ENCODE peak calls at places on chromosomes 1 and 21, in nine cellular contexts. E is fibroblast of lung, L is endodermal cell, U is GM23248, O is MM.1S, B is PC-3, I is HCT116, V is K562, M is mammary epithelial cell. K is an unnamed sample.

GRCh38 chr1:6185635-6186382 is 5.7 kb upstream of the CHD5 start:
- DNase-seq in E (peak), L (peak), U (peak), O (no peak), B (peak), I (no peak), V (peak), M (no peak), K (no peak)

GRCh38 chr1:90434460-90434859 is 282.6 kb downstream of the BARHL2 start:
- DNase-seq in E (no peak), L (peak), U (no peak), O (no peak), B (peak), I (peak), V (no peak), M (no peak), K (no peak)

GRCh38 chr1:236908669-236909068 is 95.6 kb downstream of the MT1HL1 start:
- DNase-seq in E (no peak), L (no peak), U (no peak), O (no peak), B (no peak), I (no peak), V (no peak), M (no peak), K (no peak)

GRCh38 chr21:27035791-27036190 is 68.9 kb upstream of the ADAMTS5 start:
- DNase-seq in E (no peak), L (no peak), U (no peak), O (no peak), B (no peak), I (no peak), V (no peak), M (no peak), K (no peak)

GRCh38 chr1:19704247-19705113 is 39.8 kb downstream of the HTR6 start:
- DNase-seq in E (peak), L (peak), U (peak), O (peak), B (peak), I (peak), V (peak), M (peak), K (peak)

GRCh38 chr1:244436336-244437102 is 15.2 kb downstream of the ADSS2 start:
- DNase-seq in E (peak), L (no peak), U (peak), O (no peak), B (peak), I (no peak), V (no peak), M (peak), K (no peak)

GRCh38 chr21:44681861-44682579 is at the start of gene KRTAP12-1:
- DNase-seq in E (no peak), L (no peak), U (no peak), O (no peak), B (no peak), I (no peak), V (no peak), M (no peak), K (no peak)

GRCh38 chr1:152817309-152817708 is 5.5 kb downstream of the LCE1B start:
- DNase-seq in E (no peak), L (no peak), U (peak), O (no peak), B (peak), I (no peak), V (no peak), M (peak), K (no peak)

GRCh38 chr1:36307601-36308330 is 1.6 kb downstream of the SH3D21 start:
- DNase-seq in E (no peak), L (no peak), U (no peak), O (no peak), B (no peak), I (no peak), V (no peak), M (no peak), K (no peak)

GRCh38 chr1:53547321-53547720 is 88.1 kb downstream of the DMRTB1 start:
- DNase-seq in E (no peak), L (peak), U (no peak), O (no peak), B (no peak), I (no peak), V (no peak), M (no peak), K (no peak)

GRCh38 chr1:238677567-238677966 is 708.8 kb upstream of the CHRM3 start:
- DNase-seq in E (peak), L (no peak), U (peak), O (no peak), B (peak), I (no peak), V (no peak), M (peak), K (no peak)

GRCh38 chr1:238681021-238681420 is 705.3 kb upstream of the CHRM3 start:
- DNase-seq in E (peak), L (no peak), U (peak), O (no peak), B (peak), I (no peak), V (no peak), M (peak), K (no peak)

GRCh38 chr1:238681451-238681850 is 704.9 kb upstream of the CHRM3 start:
- DNase-seq in E (peak), L (no peak), U (no peak), O (no peak), B (peak), I (no peak), V (no peak), M (no peak), K (no peak)
- H3K4me3 ChIP-seq in E (no peak), L (no peak), U (no peak), O (no peak), B (no peak), I (no peak), V (no peak), M (no peak), K (no peak)

DNA sequence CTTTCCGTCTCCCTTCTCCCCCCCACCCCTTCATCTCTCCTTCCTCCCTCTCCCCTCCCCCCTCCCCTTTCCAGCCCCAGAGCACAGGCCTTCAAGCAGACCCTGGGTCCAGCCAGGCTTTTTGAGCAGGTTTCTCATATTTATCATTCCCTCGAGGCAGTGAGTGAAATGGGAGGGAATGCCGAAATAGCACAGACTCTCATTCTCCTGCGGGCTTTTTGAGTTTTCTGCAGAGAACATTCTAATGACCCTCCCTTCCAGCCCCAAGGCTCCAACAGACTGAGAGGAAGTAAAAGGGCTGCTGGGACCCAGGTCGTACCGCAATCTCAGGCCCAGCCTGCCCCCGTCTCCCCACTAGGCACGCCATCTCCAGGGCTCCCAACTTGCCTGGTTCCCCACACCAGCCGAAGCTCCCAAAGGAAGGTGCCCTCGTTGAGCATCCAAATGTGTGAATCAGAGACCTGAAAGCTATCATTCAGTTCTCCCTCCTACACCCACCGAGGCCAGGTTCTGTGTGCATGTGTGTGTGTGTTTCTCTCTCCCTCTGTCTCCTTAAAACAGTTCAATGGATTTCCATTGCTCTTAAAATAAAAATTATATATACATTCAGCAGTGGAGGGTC is 22.3 kb downstream of the ACTA1 start:
- DNase-seq in E (no peak), L (peak), U (no peak), O (no peak), B (no peak), I (no peak), V (no peak), M (no peak), K (no peak)
- H3K27ac ChIP-seq in E (no peak), L (peak), U (no peak), O (no peak), B (no peak), I (no peak), V (no peak), M (no peak), K (no peak)

DNA sequence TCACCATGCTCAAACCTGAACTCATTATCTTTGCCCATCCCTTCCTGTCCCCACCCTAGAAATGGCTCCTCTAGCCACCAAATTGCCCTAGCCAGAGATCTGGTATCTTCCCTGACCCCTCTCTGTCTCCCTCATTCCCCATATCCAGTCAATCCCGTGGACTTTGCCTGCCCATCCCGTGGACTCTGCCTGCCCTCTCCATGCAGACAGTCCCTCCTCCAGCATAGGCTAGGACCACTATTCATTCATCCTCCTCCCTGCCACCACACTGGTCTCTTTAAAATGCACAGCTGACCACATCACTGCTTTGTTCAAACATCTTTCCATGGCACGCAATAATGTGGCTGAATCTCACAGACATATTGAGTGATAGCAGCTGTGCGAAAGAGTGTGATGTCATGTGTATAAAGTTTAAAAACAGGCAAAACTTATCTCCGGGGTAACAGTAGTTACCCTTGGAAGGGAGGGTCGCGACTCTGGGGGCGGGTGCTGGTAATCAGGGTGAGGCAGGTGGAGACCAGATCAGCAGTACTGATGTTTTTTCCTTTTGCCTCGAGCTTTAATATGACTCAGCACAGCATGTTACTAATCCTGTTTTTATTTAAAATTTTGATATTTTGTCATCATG is 4.8 kb upstream of the SLC2A1 start:
- DNase-seq in E (peak), L (no peak), U (peak), O (no peak), B (peak), I (no peak), V (peak), M (peak), K (no peak)
- H3K9ac ChIP-seq in E (no peak), L (no peak), U (peak), O (no peak), B (peak), I (peak), V (peak), M (peak), K (no peak)

GRCh38 chr1:203307690-203308126 is 2.4 kb downstream of the BTG2 start:
- DNase-seq in E (no peak), L (peak), U (no peak), O (no peak), B (no peak), I (no peak), V (no peak), M (no peak), K (no peak)

GRCh38 chr1:203305809-203306088 is 430 bp downstream of the BTG2 start:
- DNase-seq in E (no peak), L (no peak), U (peak), O (peak), B (no peak), I (no peak), V (no peak), M (no peak), K (peak)

GRCh38 chr1:203308205-203309114 is 3.1 kb downstream of the BTG2 start:
- DNase-seq in E (no peak), L (no peak), U (no peak), O (no peak), B (no peak), I (no peak), V (no peak), M (no peak), K (no peak)

GRCh38 chr1:203306089-203306969 is 1.0 kb downstream of the BTG2 start:
- DNase-seq in E (peak), L (peak), U (peak), O (peak), B (peak), I (peak), V (peak), M (peak), K (peak)

GRCh38 chr1:203306970-203307541 is 1.7 kb downstream of the BTG2 start:
- DNase-seq in E (peak), L (peak), U (no peak), O (peak), B (no peak), I (no peak), V (no peak), M (peak), K (peak)
- H3K4me3 ChIP-seq in E (peak), L (peak), U (peak), O (peak), B (no peak), I (peak), V (no peak), M (peak), K (peak)

DNA sequence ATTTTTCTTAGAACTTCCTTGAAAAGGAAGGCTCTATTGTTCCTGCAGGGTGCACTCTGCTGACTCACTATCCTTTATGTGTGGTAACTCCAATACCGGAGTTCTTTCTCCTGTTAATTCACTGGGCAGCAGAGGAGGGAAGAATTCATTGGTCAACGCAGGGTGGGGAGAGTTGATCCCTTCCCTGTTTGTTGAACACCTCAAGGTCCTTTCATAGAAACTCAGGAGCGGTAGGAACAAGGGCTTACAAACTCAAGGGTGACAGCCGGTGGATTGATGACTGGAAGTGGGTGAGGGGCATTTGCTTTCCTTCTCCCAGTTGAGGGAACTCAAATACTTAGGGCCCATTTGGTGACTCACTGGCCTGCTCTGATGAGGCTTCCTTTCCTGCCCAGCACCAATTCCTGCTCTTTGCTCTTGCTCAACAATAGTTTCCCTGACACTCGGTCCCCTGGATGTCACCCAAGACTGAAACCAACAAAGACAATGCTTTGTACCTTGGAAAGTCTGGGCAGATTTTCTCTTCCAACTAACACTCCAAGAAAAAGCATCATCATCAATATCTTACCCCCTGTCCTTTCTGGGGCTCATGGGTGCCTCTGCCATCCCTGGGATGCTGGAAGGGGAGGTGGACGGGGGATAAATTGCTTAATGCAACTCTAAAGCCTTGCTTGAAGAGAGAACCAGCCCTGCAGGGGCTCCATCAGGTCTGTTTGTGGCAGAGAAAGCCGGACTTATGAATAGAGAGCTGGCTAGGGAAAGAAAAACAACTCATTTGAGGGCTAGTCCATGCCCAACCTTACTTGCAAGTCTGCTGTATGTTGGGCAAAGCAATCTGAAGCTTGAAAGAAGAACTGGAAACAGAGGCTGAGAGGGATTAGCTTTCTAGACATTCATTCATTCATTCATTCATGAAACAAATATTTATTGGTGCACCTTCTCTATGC is 9.3 kb downstream of the SLC26A9 start:
- DNase-seq in E (peak), L (no peak), U (peak), O (no peak), B (peak), I (no peak), V (no peak), M (peak), K (no peak)
- H3K27ac ChIP-seq in E (no peak), L (no peak), U (peak), O (no peak), B (peak), I (no peak), V (no peak), M (no peak), K (no peak)

GRCh38 chr1:3261007-3261968 is 192.3 kb downstream of the PRDM16 start:
- DNase-seq in E (peak), L (no peak), U (no peak), O (no peak), B (no peak), I (no peak), V (no peak), M (no peak), K (no peak)

GRCh38 chr1:3264456-3264855 is 190.0 kb upstream of the ARHGEF16 start:
- DNase-seq in E (no peak), L (no peak), U (no peak), O (no peak), B (no peak), I (no peak), V (no peak), M (no peak), K (no peak)

GRCh38 chr1:3263790-3264189 is 190.7 kb upstream of the ARHGEF16 start:
- DNase-seq in E (no peak), L (no peak), U (no peak), O (no peak), B (no peak), I (no peak), V (no peak), M (no peak), K (no peak)

GRCh38 chr1:3261969-3262579 is 192.4 kb upstream of the ARHGEF16 start:
- DNase-seq in E (peak), L (no peak), U (no peak), O (no peak), B (no peak), I (no peak), V (no peak), M (no peak), K (no peak)

GRCh38 chr1:3262681-3263286 is 191.7 kb upstream of the ARHGEF16 start:
- DNase-seq in E (no peak), L (no peak), U (no peak), O (no peak), B (no peak), I (no peak), V (no peak), M (no peak), K (no peak)
- H3K9ac ChIP-seq in E (no peak), L (no peak), U (no peak), O (no peak), B (no peak), I (no peak), V (no peak), M (no peak), K (no peak)

K was measured in colonic mucosa.